ENCODE peak calls at places on chromosomes 5 and 9, in four cellular contexts. S is lower leg skin, U is tibial nerve, X is mammary epithelial cell. C is an unnamed sample.

GRCh38 chr9:38682713-38683112 is 37.2 kb downstream of the FAM240B start:
- DNase-seq in S (no peak), U (no peak), X (peak; percentile 89), C (no peak)

GRCh38 chr5:172545291-172545761 is 91.0 kb upstream of the SH3PXD2B start:
- DNase-seq in S (peak; percentile 63), U (no peak), X (no peak), C (no peak)

GRCh38 chr5:55636711-55637110 is 75.4 kb downstream of the SLC38A9 start:
- DNase-seq in S (no peak), U (no peak), X (no peak), C (no peak)

GRCh38 chr5:136518174-136518573 is 152.8 kb upstream of the TRPC7 start:
- DNase-seq in S (no peak), U (no peak), X (no peak), C (no peak)

GRCh38 chr9:88056876-88057275 is 81.4 kb downstream of the SPATA31C2 start:
- DNase-seq in S (no peak), U (no peak), X (peak; percentile 65), C (no peak)

GRCh38 chr5:23025604-23026003 is 172.5 kb upstream of the CDH12 start:
- DNase-seq in S (no peak), U (no peak), X (no peak), C (no peak)

GRCh38 chr9:132670359-132670815 is at the start of gene GTF3C4:
- DNase-seq in S (peak; percentile 96), U (peak; percentile 76), X (peak; percentile 75), C (peak; percentile 95)

GRCh38 chr5:91283899-91284298 is 99.2 kb downstream of the ARRDC3 start:
- DNase-seq in S (no peak), U (no peak), X (peak; percentile 28), C (no peak)

GRCh38 chr9:8856686-8857329 is 1057.2 kb upstream of the DMAC1 start:
- DNase-seq in S (no peak), U (no peak), X (no peak), C (no peak)

GRCh38 chr9:68552700-68553099 is 12.0 kb upstream of the TMEM252 start:
- DNase-seq in S (no peak), U (no peak), X (peak; percentile 16), C (no peak)

GRCh38 chr9:31290731-31291130 is 1093.7 kb upstream of the ACO1 start:
- DNase-seq in S (no peak), U (no peak), X (no peak), C (no peak)

GRCh38 chr9:15271403-15271802 is 35.6 kb downstream of the TTC39B start:
- DNase-seq in S (no peak), U (no peak), X (no peak), C (no peak)

GRCh38 chr9:19160085-19160484 is 32.8 kb upstream of the PLIN2 start:
- DNase-seq in S (no peak), U (no peak), X (no peak), C (no peak)

GRCh38 chr5:102845041-102845440 is 89.9 kb downstream of the PAM start:
- DNase-seq in S (no peak), U (no peak), X (no peak), C (no peak)

GRCh38 chr5:127930311-127930710 is 153.3 kb upstream of the SLC12A2 start:
- DNase-seq in S (no peak), U (no peak), X (peak; percentile 62), C (no peak)

GRCh38 chr9:130962418-130963316 is 23.6 kb upstream of the FIBCD1 start:
- DNase-seq in S (no peak), U (no peak), X (peak; percentile 91), C (no peak)

GRCh38 chr5:113381791-113382190 is 53.0 kb downstream of the TSSK1B start:
- DNase-seq in S (no peak), U (no peak), X (no peak), C (no peak)

GRCh38 chr5:97923997-97924396 is 741.0 kb upstream of the RIOK2 start:
- DNase-seq in S (no peak), U (no peak), X (no peak), C (no peak)

GRCh38 chr9:129886226-129887174 is 51.2 kb downstream of the USP20 start:
- DNase-seq in S (no peak), U (no peak), X (no peak), C (no peak)

GRCh38 chr9:32378496-32378895 is 5.9 kb upstream of the ACO1 start:
- DNase-seq in S (no peak), U (no peak), X (peak; percentile 55), C (peak; percentile 60)

GRCh38 chr5:178415353-178415752 is 174.8 kb downstream of the COL23A1 start:
- DNase-seq in S (peak; percentile 66), U (no peak), X (no peak), C (no peak)

GRCh38 chr5:130885718-130886117 is 279.3 kb downstream of the HINT1 start:
- DNase-seq in S (no peak), U (no peak), X (no peak), C (no peak)
- TF ChIP-seq CTCF in S (no peak), U (no peak), X (no peak), C (no peak)

GRCh38 chr5:175059687-175060194 is 335.4 kb downstream of the MSX2 start:
- DNase-seq in S (no peak), U (no peak), X (no peak), C (peak; percentile 91)
- H3K4me3 ChIP-seq in S (no peak overlapping the region), U (peak overlapping the region; percentile 21), X (no peak overlapping the region), C (peak overlapping the region; percentile 41)

DNA sequence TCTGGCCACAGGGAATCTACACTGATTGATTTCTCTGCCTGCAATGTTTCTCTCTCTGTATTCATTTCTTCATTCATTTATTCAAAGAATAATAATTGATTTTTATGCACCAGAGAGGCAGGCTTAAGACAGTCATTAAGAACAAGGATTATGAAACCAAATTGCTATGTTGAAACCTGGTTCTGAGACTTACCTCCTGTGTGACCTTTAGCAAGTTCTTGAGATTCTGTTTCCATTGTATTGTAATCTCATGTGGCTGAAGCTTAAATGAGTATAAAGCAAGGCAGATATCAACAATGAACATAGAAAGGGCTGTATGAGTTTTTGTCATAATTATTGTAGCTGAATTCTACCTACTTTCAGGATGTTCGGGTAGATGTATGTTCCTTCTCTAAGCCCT is 129.6 kb upstream of the GRIA1 start:
- DNase-seq in S (no peak), U (no peak), X (no peak), C (no peak)
- TF ChIP-seq CTCF in S (no peak), U (no peak), X (no peak), C (no peak)

GRCh38 chr5:75568202-75568601 is 43.1 kb upstream of the ANKDD1B start:
- DNase-seq in S (no peak), U (no peak), X (no peak), C (no peak)

GRCh38 chr5:75567710-75568109 is 43.5 kb upstream of the ANKDD1B start:
- DNase-seq in S (no peak), U (no peak), X (peak; percentile 25), C (no peak)

GRCh38 chr5:75571547-75571946 is 39.7 kb upstream of the ANKDD1B start:
- DNase-seq in S (no peak), U (no peak), X (no peak), C (no peak)

GRCh38 chr5:75566710-75567309 is 44.4 kb upstream of the ANKDD1B start:
- DNase-seq in S (no peak), U (no peak), X (peak; percentile 82), C (no peak)
- H3K4me3 ChIP-seq in S (no peak overlapping the region), U (no peak overlapping the region), X (peak overlapping the region; percentile 4), C (no peak overlapping the region)

GRCh38 chr5:15515229-15515628 is 15.2 kb downstream of the FBXL7 start:
- DNase-seq in S (no peak), U (no peak), X (no peak), C (peak; percentile 42)
- TF ChIP-seq CTCF in S (no peak), U (no peak), X (no peak), C (no peak)

C was measured in esophagus muscularis mucosa.